ENCODE peak calls at places on chromosomes 5 and 9, in seven cellular contexts. B is A549, P is stomach, F is esophagus muscularis mucosa, D is transverse colon, R is tibial nerve, S is suprapubic skin. M is an unnamed sample.

GRCh38 chr5:38433160-38433861 is 123.1 kb downstream of the LIFR start:
- DNase-seq in R (no peak), S (no peak), D (no peak), P (no peak), B (no peak), F (no peak), M (peak; percentile 74)

GRCh38 chr5:124661317-124662141 is 84.9 kb downstream of the ZNF608 start:
- DNase-seq in S (no peak), P (peak; percentile 37), B (peak; percentile 69), D (no peak), R (no peak), F (peak; percentile 72), M (no peak)

GRCh38 chr5:140627972-140628371 is 5.0 kb downstream of the CD14 start:
- DNase-seq in D (no peak), S (no peak), P (no peak), F (no peak), B (no peak), R (no peak), M (no peak)

GRCh38 chr5:31197183-31197582 is 3.7 kb downstream of the CDH6 start:
- DNase-seq in D (no peak), F (no peak), S (no peak), R (no peak), B (no peak), P (no peak), M (no peak)

GRCh38 chr9:15373881-15374280 is 48.8 kb upstream of the SNAPC3 start:
- DNase-seq in R (no peak), D (no peak), P (no peak), B (no peak), S (no peak), F (no peak), M (no peak)

GRCh38 chr9:29575219-29575618 is 2001.9 kb upstream of the C9orf72 start:
- DNase-seq in B (no peak), P (no peak), S (no peak), R (no peak), F (no peak), D (no peak), M (no peak)

GRCh38 chr5:82387041-82387818 is 109.1 kb upstream of the RPS23 start:
- DNase-seq in S (no peak), F (no peak), D (no peak), B (peak; percentile 58), R (no peak), P (no peak), M (no peak)

GRCh38 chr9:129944501-129945116 is 98.4 kb downstream of the FNBP1 start:
- DNase-seq in D (no peak), S (no peak), F (no peak), P (no peak), R (no peak), B (no peak), M (no peak)

GRCh38 chr9:133114886-133115603 is 6.0 kb downstream of the RALGDS start:
- DNase-seq in D (no peak), S (peak; percentile 71), R (no peak), F (no peak), B (no peak), P (no peak), M (peak; percentile 71)

GRCh38 chr5:73405691-73406090 is 42.9 kb downstream of the FOXD1 start:
- DNase-seq in D (no peak), S (no peak), R (no peak), P (no peak), F (no peak), B (no peak), M (no peak)

GRCh38 chr5:28957450-28957849 is 1919.1 kb upstream of the CDH9 start:
- DNase-seq in B (no peak), R (no peak), P (no peak), D (no peak), S (no peak), F (no peak), M (no peak)

GRCh38 chr5:96023518-96023917 is 61.9 kb upstream of the ELL2 start:
- DNase-seq in F (no peak), P (no peak), D (no peak), S (no peak), R (no peak), B (no peak), M (no peak)
- TF ChIP-seq EP300 in F (no peak), P (no peak), D (no peak), S (no peak), R (no peak), B (no peak), M (no peak)

GRCh38 chr5:61020415-61020814 is 75.4 kb downstream of the NDUFAF2 start:
- DNase-seq in B (no peak), D (no peak), P (no peak), R (no peak), S (no peak), F (no peak), M (no peak)

GRCh38 chr5:61026004-61026403 is 81.0 kb downstream of the NDUFAF2 start:
- DNase-seq in S (no peak), P (no peak), R (no peak), D (no peak), F (no peak), B (no peak), M (no peak)

GRCh38 chr5:61018102-61018501 is 73.1 kb downstream of the NDUFAF2 start:
- DNase-seq in P (no peak), S (no peak), R (no peak), B (no peak), F (no peak), D (no peak), M (no peak)

GRCh38 chr5:61019642-61020041 is 74.6 kb downstream of the NDUFAF2 start:
- DNase-seq in S (no peak), P (no peak), F (no peak), B (no peak), R (no peak), D (no peak), M (no peak)

DNA sequence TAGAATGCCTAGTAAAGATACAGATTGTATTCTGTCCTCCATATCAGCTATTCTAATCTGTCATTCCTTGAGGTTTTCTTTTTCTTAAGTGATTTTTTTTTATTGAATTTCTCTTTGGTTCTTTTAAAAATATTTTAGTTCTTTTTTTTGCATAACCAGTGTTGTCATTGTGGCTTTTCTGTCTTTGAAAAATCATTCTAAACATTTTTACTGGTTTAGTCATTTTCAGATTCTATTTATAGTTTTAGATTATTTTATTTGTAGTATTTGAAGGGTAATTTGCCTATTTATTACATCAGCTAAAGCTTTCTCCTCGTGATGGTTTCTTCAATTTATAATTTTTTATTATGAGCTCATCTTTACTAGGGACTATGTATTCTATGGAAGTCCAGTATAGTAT is 78.1 kb downstream of the NDUFAF2 start:
- DNase-seq in F (no peak), R (no peak), B (no peak), D (no peak), P (no peak), S (no peak), M (no peak)
- H3K27ac ChIP-seq in F (no peak overlapping the region), R (no peak overlapping the region), B (no peak overlapping the region), D (no peak overlapping the region), P (no peak overlapping the region), S (no peak overlapping the region), M (no peak overlapping the region)

GRCh38 chr5:34656001-34656699 is at the start of gene RAI14:
- DNase-seq in S (peak; percentile 87), P (peak; percentile 83), R (peak; percentile 64), F (no peak), D (peak; percentile 73), B (peak; percentile 89), M (peak; percentile 94)

GRCh38 chr5:34657550-34657921 is 1.4 kb downstream of the RAI14 start:
- DNase-seq in B (peak; percentile 21), R (no peak), P (no peak), F (no peak), D (peak; percentile 13), S (peak; percentile 64), M (peak; percentile 68)

GRCh38 chr5:34658023-34658422 is 1.9 kb downstream of the RAI14 start:
- DNase-seq in F (no peak), S (no peak), R (no peak), D (no peak), B (peak; percentile 82), P (no peak), M (no peak)

GRCh38 chr5:34655354-34655991 is 655 bp upstream of the RAI14 start:
- DNase-seq in B (peak; percentile 61), S (peak; percentile 75), F (no peak), R (peak; percentile 19), D (peak; percentile 51), P (peak; percentile 58), M (peak; percentile 83)

GRCh38 chr5:34656700-34657549 is 797 bp downstream of the RAI14 start:
- DNase-seq in B (peak; percentile 21), F (no peak), P (peak; percentile 27), D (peak; percentile 13), S (peak; percentile 65), R (no peak), M (peak; percentile 71)
- TF ChIP-seq POLR2A in B (no peak), F (no peak), P (no peak), D (no peak), S (no peak), R (no peak), M (no peak)

GRCh38 chr5:119795768-119796167 is 166.4 kb downstream of the FAM170A start:
- DNase-seq in D (no peak), S (no peak), F (no peak), R (no peak), P (no peak), B (no peak), M (no peak)

DNA sequence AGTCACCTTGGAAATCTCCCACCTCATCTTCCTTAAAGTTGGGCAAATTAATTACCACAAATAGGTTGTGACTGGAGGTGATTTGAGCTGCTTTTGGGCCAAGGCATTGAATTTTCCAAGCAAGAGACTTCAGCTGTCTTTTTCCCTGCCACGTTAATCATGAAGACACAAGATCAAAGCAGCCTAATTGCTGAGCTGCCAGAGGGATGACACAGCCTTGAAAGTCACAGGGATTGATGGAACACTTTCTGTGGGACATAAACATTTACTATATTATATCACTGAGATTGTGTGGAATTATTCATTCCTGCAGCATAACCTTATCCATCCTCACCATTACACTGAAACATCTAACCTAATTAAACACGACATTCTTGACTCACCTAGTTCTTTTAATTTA is 172.2 kb downstream of the FAM170A start:
- DNase-seq in P (no peak), D (no peak), F (no peak), S (no peak), B (no peak), R (no peak), M (no peak)
- TF ChIP-seq EP300 in P (no peak), D (no peak), F (no peak), S (no peak), B (no peak), R (no peak), M (no peak)

GRCh38 chr9:134443169-134444039 is 117.1 kb downstream of the RXRA start:
- DNase-seq in F (peak; percentile 95), D (peak; percentile 93), P (peak; percentile 93), B (peak; percentile 98), R (peak; percentile 68), S (peak; percentile 92), M (peak; percentile 95)
- H3K27ac ChIP-seq in F (no peak overlapping the region), D (no peak overlapping the region), P (no peak overlapping the region), B (peak overlapping the region; percentile 82), R (no peak overlapping the region), S (no peak overlapping the region), M (peak overlapping the region; percentile 22)

GRCh38 chr5:132830436-132831094 is at the start of gene SHROOM1:
- DNase-seq in B (peak; percentile 49), D (peak; percentile 82), R (no peak), P (peak; percentile 80), S (peak; percentile 68), F (no peak), M (no peak)
- TF ChIP-seq POLR2A in B (peak; percentile 47), D (peak; percentile 70), R (no peak), P (no peak), S (no peak), F (no peak), M (no peak)

M was measured in sigmoid colon.